ENCODE peak calls at places on chromosomes 11 and 22, in eight cellular contexts. K is K562, I is GM12865, W is ecto neural progenitor cell, L is HFF-Myc, Y is substantia nigra, Q is fibroblast of lung, B is AG04450. S is an unnamed sample.

GRCh38 chr22:44020981-44021380 is 3.1 kb upstream of the PARVB start:
- DNase-seq in K (peak; percentile 31), I (no peak), W (no peak), L (no peak), Y (no peak), Q (peak; percentile 72), B (no peak), S (no peak)

GRCh38 chr11:17722000-17722643 is 2.8 kb downstream of the MYOD1 start:
- DNase-seq in K (peak; percentile 19), I (no peak), W (no peak), L (no peak), Y (no peak), Q (peak; percentile 27), B (no peak), S (no peak)

GRCh38 chr11:69664103-69664775 is 10.9 kb downstream of the LTO1 start:
- DNase-seq in K (no peak), I (no peak), W (peak; percentile 26), L (no peak), Y (no peak), Q (no peak), B (no peak), S (no peak)

GRCh38 chr11:95262994-95263764 is 32.2 kb upstream of the SESN3 start:
- DNase-seq in K (no peak), I (no peak), W (no peak), L (no peak), Y (no peak), Q (no peak), B (no peak), S (no peak)

GRCh38 chr11:47616726-47617416 is 22.7 kb upstream of the C1QTNF4 start:
- DNase-seq in K (peak; percentile 70), I (peak; percentile 53), W (no peak), L (peak; percentile 59), Y (no peak), Q (peak; percentile 65), B (peak; percentile 69), S (peak; percentile 32)

GRCh38 chr11:118648291-118648690 is 31.2 kb downstream of the TREH start:
- DNase-seq in K (no peak), I (no peak), W (no peak), L (no peak), Y (no peak), Q (no peak), B (no peak), S (no peak)

GRCh38 chr11:87255589-87255988 is 217.9 kb downstream of the TMEM135 start:
- DNase-seq in K (no peak), I (no peak), W (no peak), L (no peak), Y (no peak), Q (no peak), B (no peak), S (no peak)

GRCh38 chr11:132147464-132147863 is 777.0 kb downstream of the NTM start:
- DNase-seq in K (no peak), I (no peak), W (no peak), L (no peak), Y (no peak), Q (no peak), B (no peak), S (no peak)

GRCh38 chr11:117295438-117296137 is 4.4 kb downstream of the BACE1-AS start:
- DNase-seq in K (no peak), I (no peak), W (no peak), L (no peak), Y (peak; percentile 47), Q (no peak), B (no peak), S (no peak)